ENCODE peak calls at places on chromosomes 11 and 22, in seven cellular contexts. I is stomach, G is K562, W is HL-60, U is SK-N-MC, M is HCT116, H is H1. X is an unnamed sample.
A peak's percentile ranks its signal among the peaks of the same experiment; 100 is the strongest.

GRCh38 chr11:15158351-15159015 is 43.8 kb downstream of the INSC start:
- DNase-seq in I (no peak), H (no peak), W (no peak), U (no peak), M (no peak), G (no peak), X (no peak)

GRCh38 chr11:134242376-134242775 is 10.8 kb downstream of the THYN1 start:
- DNase-seq in M (no peak), I (no peak), H (no peak), G (no peak), U (no peak), W (no peak), X (no peak)

GRCh38 chr11:73288197-73288872 is 16.2 kb downstream of the P2RY6 start:
- DNase-seq in M (no peak), I (no peak), G (no peak), U (no peak), W (peak; percentile 56), H (no peak), X (no peak)

GRCh38 chr22:26992556-26992955 is 335.2 kb downstream of the MIAT start:
- DNase-seq in M (no peak), I (no peak), H (no peak), U (no peak), W (no peak), G (no peak), X (no peak)

GRCh38 chr11:2269601-2270321 is 627 bp downstream of the ASCL2 start:
- DNase-seq in W (peak; percentile 65), M (no peak), U (no peak), H (peak; percentile 76), I (peak; percentile 74), G (peak; percentile 57), X (peak; percentile 75)

GRCh38 chr22:42340695-42341383 is 70.4 kb upstream of the TCF20 start:
- DNase-seq in M (no peak), G (no peak), W (no peak), I (no peak), H (peak; percentile 73), U (no peak), X (no peak)

GRCh38 chr22:47615051-47615450 is 852.6 kb downstream of the TBC1D22A start:
- DNase-seq in M (no peak), U (no peak), W (no peak), G (no peak), H (no peak), I (no peak), X (no peak)

GRCh38 chr11:37402663-37403062 is 804.6 kb upstream of the RAG2 start:
- DNase-seq in I (no peak), G (no peak), U (no peak), H (no peak), M (no peak), W (no peak), X (no peak)

GRCh38 chr11:32892355-32893090 is at the start of gene QSER1:
- DNase-seq in G (peak; percentile 90), M (no peak), I (peak; percentile 65), H (peak; percentile 83), W (peak; percentile 63), U (no peak), X (peak; percentile 49)

GRCh38 chr11:65225284-65226102 is 36.3 kb upstream of the POLA2 start:
- DNase-seq in W (peak; percentile 49), M (no peak), G (peak; percentile 80), U (no peak), I (peak; percentile 69), H (peak; percentile 77), X (peak; percentile 53)

GRCh38 chr22:37169947-37170688 is 17.9 kb downstream of the C1QTNF6 start:
- DNase-seq in I (no peak), G (peak; percentile 31), M (no peak), W (no peak), H (no peak), U (no peak), X (no peak)

GRCh38 chr22:40258463-40259046 is 80.8 kb downstream of the TNRC6B start:
- DNase-seq in G (no peak), H (no peak), U (no peak), W (no peak), I (no peak), M (peak; percentile 82), X (no peak)

GRCh38 chr22:35330258-35330861 is 30.7 kb downstream of the TOM1 start:
- DNase-seq in G (no peak), M (no peak), U (no peak), I (peak; percentile 63), W (peak; percentile 95), H (no peak), X (peak; percentile 60)

GRCh38 chr22:40420341-40421081 is 50.1 kb downstream of the SGSM3 start:
- DNase-seq in M (no peak), W (no peak), U (no peak), G (no peak), I (no peak), H (no peak), X (no peak)

GRCh38 chr11:36566407-36567053 is 1.3 kb upstream of the RAG1 start:
- DNase-seq in W (no peak), I (no peak), U (no peak), H (no peak), M (no peak), G (no peak), X (no peak)

GRCh38 chr22:19872779-19873137 is 18.1 kb upstream of the GNB1L start:
- DNase-seq in H (peak; percentile 51), W (no peak), U (no peak), I (peak; percentile 46), M (no peak), G (no peak), X (no peak)

GRCh38 chr11:133986545-133986944 is 29.8 kb upstream of the IGSF9B start:
- DNase-seq in I (no peak), U (no peak), G (no peak), W (no peak), H (no peak), M (no peak), X (no peak)

GRCh38 chr11:92667446-92668165 is 301.8 kb upstream of the MTNR1B start:
- DNase-seq in W (no peak), H (no peak), I (no peak), M (no peak), U (no peak), G (no peak), X (no peak)

GRCh38 chr22:27667121-27667843 is 134.3 kb downstream of the MN1 start:
- DNase-seq in W (no peak), H (no peak), U (no peak), I (no peak), M (no peak), G (no peak), X (no peak)

GRCh38 chr22:19377565-19378361 is 53.8 kb downstream of the HIRA start:
- DNase-seq in W (no peak), H (no peak), M (no peak), U (no peak), I (no peak), G (no peak), X (no peak)

GRCh38 chr22:17774928-17775675 is 833 bp upstream of the BID start:
- DNase-seq in I (no peak), W (no peak), H (no peak), M (no peak), G (no peak), U (no peak), X (no peak)

GRCh38 chr11:70675697-70676374 is 277.5 kb downstream of the CTTN start:
- DNase-seq in G (no peak), U (no peak), I (no peak), M (peak; percentile 12), H (no peak), W (no peak), X (peak; percentile 34)

GRCh38 chr11:66851698-66852465 is 5.0 kb upstream of the LRFN4 start:
- DNase-seq in U (no peak), H (peak; percentile 80), W (peak; percentile 55), M (no peak), I (no peak), G (no peak), X (no peak)

GRCh38 chr11:14182833-14183340 is 176.1 kb downstream of the RRAS2 start:
- DNase-seq in W (no peak), G (no peak), I (no peak), H (no peak), U (no peak), M (no peak), X (no peak)

GRCh38 chr11:131311746-131312145 is 58.7 kb upstream of the NTM start:
- DNase-seq in W (no peak), H (no peak), I (no peak), G (no peak), U (no peak), M (no peak), X (no peak)

GRCh38 chr11:61586792-61587430 is 6.0 kb upstream of the SYT7 start:
- DNase-seq in U (no peak), I (no peak), H (no peak), M (no peak), W (no peak), G (no peak), X (peak; percentile 84)

GRCh38 chr11:115201121-115201792 is 303.0 kb downstream of the CADM1 start:
- DNase-seq in I (no peak), W (no peak), G (no peak), M (no peak), U (no peak), H (no peak), X (no peak)

GRCh38 chr11:8758619-8759169 is 76.1 kb downstream of the RPL27A start:
- DNase-seq in U (no peak), I (no peak), W (no peak), M (no peak), H (no peak), G (no peak), X (no peak)

GRCh38 chr11:70836071-70836470 is 416.3 kb downstream of the SHANK2 start:
- DNase-seq in M (no peak), H (no peak), I (no peak), G (no peak), W (no peak), U (no peak), X (no peak)

GRCh38 chr11:106238704-106239360 is 161.4 kb downstream of the AASDHPPT start:
- DNase-seq in W (no peak), U (no peak), I (no peak), H (no peak), M (no peak), G (no peak), X (no peak)

GRCh38 chr11:111265421-111265820 is 19.9 kb downstream of the POU2AF2 start:
- DNase-seq in H (no peak), W (no peak), I (no peak), G (no peak), M (no peak), U (no peak), X (no peak)
- TF ChIP-seq POLR2AphosphoS5 in H (no peak), W (no peak), I (no peak), G (no peak), M (no peak), U (no peak), X (no peak)

GRCh38 chr22:28992565-28993326 is 68.9 kb downstream of the C22orf31 start:
- DNase-seq in I (no peak), U (no peak), G (no peak), H (no peak), M (no peak), W (no peak), X (no peak)
- H3K27ac ChIP-seq in I (peak overlapping the region; percentile 1), U (no peak overlapping the region), G (no peak overlapping the region), H (no peak overlapping the region), M (no peak overlapping the region), W (no peak overlapping the region), X (no peak overlapping the region)

GRCh38 chr11:16299884-16300778 is 56.2 kb downstream of the SOX6 start:
- DNase-seq in U (no peak), W (no peak), G (no peak), M (no peak), H (no peak), I (no peak), X (no peak)
- TF ChIP-seq POLR2AphosphoS5 in U (no peak), W (no peak), G (no peak), M (no peak), H (no peak), I (no peak), X (no peak)

GRCh38 chr11:11993814-11994213 is 14.6 kb downstream of the DKK3 start:
- DNase-seq in H (no peak), U (no peak), I (no peak), M (peak; percentile 53), W (no peak), G (no peak), X (peak; percentile 53)
- H3K27ac ChIP-seq in H (no peak overlapping the region), U (no peak overlapping the region), I (no peak overlapping the region), M (no peak overlapping the region), W (no peak overlapping the region), G (no peak overlapping the region), X (peak overlapping the region; percentile 32)

X was measured in prostate gland.